ENCODE peak calls at places on chromosomes 4 and X, in seven cellular contexts. One of them, this sample, is unnamed.

GRCh38 chrX:149259241-149259640 is 245.9 kb downstream of the IDS start:
- DNase-seq in psoas muscle: no peak
- DNase-seq in endothelial cell: no peak
- DNase-seq in RCC 7860: peak; percentile 4
- DNase-seq in activated T-cell treated with anti-CD3 and anti-CD28 coated beads for 1 hour: no peak
- DNase-seq in Right ventricle myocardium superior: no peak
- DNase-seq in HEK293T: no peak
- DNase-seq in this sample: no peak

GRCh38 chr4:153651041-153651960 is 32.8 kb upstream of the TLR2 start:
- DNase-seq in psoas muscle: peak; percentile 31
- DNase-seq in endothelial cell: no peak
- DNase-seq in RCC 7860: peak; percentile 36
- DNase-seq in activated T-cell treated with anti-CD3 and anti-CD28 coated beads for 1 hour: peak; percentile 27
- DNase-seq in Right ventricle myocardium superior: peak; percentile 78
- DNase-seq in HEK293T: no peak
- DNase-seq in this sample: no peak

GRCh38 chr4:82975792-82976191 is 34.8 kb downstream of the LIN54 start:
- DNase-seq in psoas muscle: no peak
- DNase-seq in endothelial cell: no peak
- DNase-seq in RCC 7860: no peak
- DNase-seq in activated T-cell treated with anti-CD3 and anti-CD28 coated beads for 1 hour: no peak
- DNase-seq in Right ventricle myocardium superior: no peak
- DNase-seq in HEK293T: no peak
- DNase-seq in this sample: no peak

GRCh38 chrX:19678941-19679340 is 163.6 kb upstream of the MAP3K15 start:
- DNase-seq in psoas muscle: no peak
- DNase-seq in endothelial cell: no peak
- DNase-seq in RCC 7860: no peak
- DNase-seq in activated T-cell treated with anti-CD3 and anti-CD28 coated beads for 1 hour: no peak
- DNase-seq in Right ventricle myocardium superior: no peak
- DNase-seq in HEK293T: no peak
- DNase-seq in this sample: no peak

GRCh38 chr4:126106658-126107057 is 791.9 kb downstream of the FAT4 start:
- DNase-seq in psoas muscle: no peak
- DNase-seq in endothelial cell: no peak
- DNase-seq in RCC 7860: no peak
- DNase-seq in activated T-cell treated with anti-CD3 and anti-CD28 coated beads for 1 hour: no peak
- DNase-seq in Right ventricle myocardium superior: no peak
- DNase-seq in HEK293T: peak; percentile 7
- DNase-seq in this sample: no peak

GRCh38 chrX:134821370-134821769 is 163.1 kb upstream of the PLAC1 start:
- DNase-seq in psoas muscle: no peak
- DNase-seq in endothelial cell: peak; percentile 30
- DNase-seq in RCC 7860: no peak
- DNase-seq in activated T-cell treated with anti-CD3 and anti-CD28 coated beads for 1 hour: no peak
- DNase-seq in Right ventricle myocardium superior: peak; percentile 42
- DNase-seq in HEK293T: no peak
- DNase-seq in this sample: peak; percentile 3

GRCh38 chrX:22467571-22467970 is 194.9 kb downstream of the CBLL2 start:
- DNase-seq in psoas muscle: no peak
- DNase-seq in endothelial cell: no peak
- DNase-seq in RCC 7860: no peak
- DNase-seq in activated T-cell treated with anti-CD3 and anti-CD28 coated beads for 1 hour: no peak
- DNase-seq in Right ventricle myocardium superior: no peak
- DNase-seq in HEK293T: no peak
- DNase-seq in this sample: no peak

GRCh38 chrX:101759000-101759399 is 99.3 kb upstream of the ARMCX2 start:
- DNase-seq in psoas muscle: no peak
- DNase-seq in endothelial cell: peak; percentile 45
- DNase-seq in RCC 7860: no peak
- DNase-seq in activated T-cell treated with anti-CD3 and anti-CD28 coated beads for 1 hour: no peak
- DNase-seq in Right ventricle myocardium superior: peak; percentile 31
- DNase-seq in HEK293T: peak; percentile 46
- DNase-seq in this sample: no peak

GRCh38 chr4:112181358-112182000 is 36.2 kb downstream of the FAM241A start:
- DNase-seq in psoas muscle: no peak
- DNase-seq in endothelial cell: no peak
- DNase-seq in RCC 7860: no peak
- DNase-seq in activated T-cell treated with anti-CD3 and anti-CD28 coated beads for 1 hour: no peak
- DNase-seq in Right ventricle myocardium superior: no peak
- DNase-seq in HEK293T: no peak
- DNase-seq in this sample: no peak

GRCh38 chr4:153234923-153235322 is 30.7 kb downstream of the TRIM2 start:
- DNase-seq in psoas muscle: no peak
- DNase-seq in endothelial cell: no peak
- DNase-seq in RCC 7860: no peak
- DNase-seq in activated T-cell treated with anti-CD3 and anti-CD28 coated beads for 1 hour: no peak
- DNase-seq in Right ventricle myocardium superior: no peak
- DNase-seq in HEK293T: no peak
- DNase-seq in this sample: no peak

GRCh38 chrX:79096339-79096638 is 48.2 kb upstream of the GPR174 start:
- DNase-seq in psoas muscle: no peak
- DNase-seq in endothelial cell: no peak
- DNase-seq in RCC 7860: no peak
- DNase-seq in activated T-cell treated with anti-CD3 and anti-CD28 coated beads for 1 hour: no peak
- DNase-seq in Right ventricle myocardium superior: no peak
- DNase-seq in HEK293T: no peak
- DNase-seq in this sample: no peak

GRCh38 chrX:112527903-112528302 is 151.8 kb downstream of the LHFPL1 start:
- DNase-seq in psoas muscle: no peak
- DNase-seq in endothelial cell: no peak
- DNase-seq in RCC 7860: no peak
- DNase-seq in activated T-cell treated with anti-CD3 and anti-CD28 coated beads for 1 hour: no peak
- DNase-seq in Right ventricle myocardium superior: no peak
- DNase-seq in HEK293T: no peak
- DNase-seq in this sample: no peak

GRCh38 chrX:112798736-112799135 is 41.9 kb downstream of the AMOT start:
- DNase-seq in psoas muscle: no peak
- DNase-seq in endothelial cell: no peak
- DNase-seq in RCC 7860: no peak
- DNase-seq in activated T-cell treated with anti-CD3 and anti-CD28 coated beads for 1 hour: no peak
- DNase-seq in Right ventricle myocardium superior: no peak
- DNase-seq in HEK293T: no peak
- DNase-seq in this sample: no peak

GRCh38 chr4:133151681-133152329 is 2.7 kb downstream of the PCDH10 start:
- DNase-seq in psoas muscle: no peak
- DNase-seq in endothelial cell: peak; percentile 59
- DNase-seq in RCC 7860: no peak
- DNase-seq in activated T-cell treated with anti-CD3 and anti-CD28 coated beads for 1 hour: no peak
- DNase-seq in Right ventricle myocardium superior: no peak
- DNase-seq in HEK293T: peak; percentile 52
- DNase-seq in this sample: no peak

GRCh38 chr4:7647211-7647931 is 212.6 kb upstream of the PSAPL1 start:
- DNase-seq in psoas muscle: no peak
- DNase-seq in endothelial cell: no peak
- DNase-seq in RCC 7860: no peak
- DNase-seq in activated T-cell treated with anti-CD3 and anti-CD28 coated beads for 1 hour: no peak
- DNase-seq in Right ventricle myocardium superior: peak; percentile 31
- DNase-seq in HEK293T: no peak
- DNase-seq in this sample: no peak

GRCh38 chr4:51963871-51964513 is 56.2 kb downstream of the LRRC66 start:
- DNase-seq in psoas muscle: no peak
- DNase-seq in endothelial cell: no peak
- DNase-seq in RCC 7860: no peak
- DNase-seq in activated T-cell treated with anti-CD3 and anti-CD28 coated beads for 1 hour: no peak
- DNase-seq in Right ventricle myocardium superior: no peak
- DNase-seq in HEK293T: no peak
- DNase-seq in this sample: no peak

GRCh38 chr4:164501074-164501473 is 252.9 kb upstream of the SMIM31 start:
- DNase-seq in psoas muscle: no peak
- DNase-seq in endothelial cell: no peak
- DNase-seq in RCC 7860: no peak
- DNase-seq in activated T-cell treated with anti-CD3 and anti-CD28 coated beads for 1 hour: no peak
- DNase-seq in Right ventricle myocardium superior: no peak
- DNase-seq in HEK293T: no peak
- DNase-seq in this sample: no peak

GRCh38 chr4:8123389-8123788 is 35.2 kb downstream of the ABLIM2 start:
- DNase-seq in psoas muscle: no peak
- DNase-seq in endothelial cell: no peak
- DNase-seq in RCC 7860: no peak
- DNase-seq in activated T-cell treated with anti-CD3 and anti-CD28 coated beads for 1 hour: no peak
- DNase-seq in Right ventricle myocardium superior: peak; percentile 69
- DNase-seq in HEK293T: no peak
- DNase-seq in this sample: no peak